ENCODE peak calls at places on chromosomes 4 and X, in nine cellular contexts. Z, W, G, Q, B, C, P, E and L are unnamed samples.

GRCh38 chr4:143358923-143359694 is 22.4 kb downstream of the GAB1 start:
- DNase-seq in W (no peak), Z (peak; percentile 4), E (peak; percentile 37), Q (peak; percentile 46), P (peak; percentile 90), G (no peak), C (no peak), B (peak; percentile 74), L (peak; percentile 96)

GRCh38 chrX:20742106-20742505 is 475.4 kb upstream of the RPS6KA3 start:
- DNase-seq in Q (peak; percentile 43), Z (no peak), W (no peak), E (no peak), C (no peak), P (no peak), G (no peak), B (no peak), L (no peak)

GRCh38 chr4:155639674-155640529 is 26.7 kb upstream of the GUCY1A1 start:
- DNase-seq in Z (no peak), G (no peak), B (no peak), W (no peak), E (peak; percentile 27), C (no peak), P (no peak), Q (no peak), L (peak; percentile 59)

GRCh38 chr4:55866290-55866907 is 13.0 kb downstream of the EXOC1 start:
- DNase-seq in Q (peak; percentile 76), G (peak; percentile 87), E (no peak), C (no peak), B (peak; percentile 84), W (no peak), P (peak; percentile 80), Z (no peak), L (peak; percentile 88)

GRCh38 chr4:100095729-100096595 is 94.3 kb downstream of the DDIT4L start:
- DNase-seq in Q (peak; percentile 61), B (peak; percentile 60), Z (peak; percentile 27), C (peak; percentile 73), P (peak; percentile 55), E (peak; percentile 17), G (peak; percentile 59), W (peak; percentile 39), L (peak; percentile 64)

GRCh38 chr4:3498901-3499510 is 33.2 kb downstream of the LRPAP1 start:
- DNase-seq in Q (no peak), B (no peak), Z (no peak), G (no peak), W (no peak), P (no peak), E (no peak), C (no peak), L (no peak)

GRCh38 chr4:5054532-5054931 is 3.3 kb downstream of the STK32B start:
- DNase-seq in B (no peak), C (no peak), E (no peak), Z (no peak), G (no peak), P (no peak), W (no peak), Q (peak; percentile 54), L (no peak)

GRCh38 chrX:23332101-23332887 is 2.4 kb upstream of the PTCHD1 start:
- DNase-seq in C (peak; percentile 42), E (no peak), Z (no peak), G (no peak), P (no peak), W (no peak), Q (no peak), B (no peak), L (no peak)

GRCh38 chrX:111505783-111506182 is 5.7 kb upstream of the SERTM2 start:
- DNase-seq in E (no peak), C (no peak), B (no peak), W (no peak), P (no peak), Q (no peak), Z (no peak), G (no peak), L (no peak)

GRCh38 chrX:100829730-100830129 is 9.5 kb downstream of the CSTF2 start:
- DNase-seq in P (no peak), W (no peak), E (no peak), C (no peak), B (peak; percentile 46), G (peak; percentile 1), Q (peak; percentile 9), Z (no peak), L (peak; percentile 28)

GRCh38 chrX:13311560-13311959 is 8.3 kb downstream of the ATXN3L start:
- DNase-seq in Z (no peak), P (no peak), C (no peak), E (no peak), Q (no peak), W (no peak), B (no peak), G (no peak), L (no peak)

GRCh38 chr4:10003666-10004065 is 17.6 kb downstream of the SLC2A9 start:
- DNase-seq in G (no peak), P (peak; percentile 72), C (no peak), W (no peak), Z (no peak), E (no peak), Q (no peak), B (no peak), L (no peak)

GRCh38 chr4:76606662-76607265 is 171.7 kb downstream of the SHROOM3 start:
- DNase-seq in G (no peak), E (no peak), Q (no peak), Z (no peak), W (no peak), P (no peak), B (no peak), C (no peak), L (no peak)

GRCh38 chrX:103685396-103685795 is 1.1 kb downstream of the MORF4L2 start:
- DNase-seq in G (no peak), Z (no peak), P (no peak), Q (no peak), C (no peak), W (no peak), E (no peak), B (no peak), L (no peak)

GRCh38 chr4:52843958-52844357 is 18.2 kb upstream of the RASL11B start:
- DNase-seq in G (no peak), C (no peak), B (no peak), Z (no peak), W (no peak), P (no peak), E (no peak), Q (no peak), L (no peak)

GRCh38 chr4:159016527-159017137 is 86.2 kb upstream of the RAPGEF2 start:
- DNase-seq in E (peak; percentile 36), B (no peak), P (no peak), Q (peak; percentile 76), G (no peak), C (peak; percentile 51), Z (no peak), W (no peak), L (no peak)

GRCh38 chrX:150032742-150033141 is 94.5 kb upstream of the EOLA2 start:
- DNase-seq in W (no peak), Q (peak; percentile 10), E (no peak), P (no peak), C (no peak), Z (no peak), B (no peak), G (peak; percentile 59), L (peak; percentile 40)

GRCh38 chrX:71253253-71254091 is 468 bp downstream of the ZMYM3 start:
- DNase-seq in G (peak; percentile 22), Q (no peak), B (no peak), E (no peak), C (peak; percentile 51), W (peak; percentile 16), P (no peak), Z (peak; percentile 21), L (peak; percentile 58)

GRCh38 chr4:107689912-107690587 is 30.0 kb downstream of the PAPSS1 start:
- DNase-seq in Q (peak; percentile 90), B (peak; percentile 69), P (peak; percentile 79), G (peak; percentile 6), Z (no peak), W (no peak), C (no peak), E (no peak), L (peak; percentile 67)

GRCh38 chr4:48261288-48261687 is 8.3 kb downstream of the TEC start:
- DNase-seq in C (no peak), Q (no peak), B (no peak), G (no peak), Z (no peak), E (no peak), P (no peak), W (no peak), L (no peak)

GRCh38 chrX:109655802-109656201 is 30.8 kb upstream of the KCNE5 start:
- DNase-seq in G (no peak), Q (no peak), B (no peak), Z (no peak), P (no peak), C (no peak), E (no peak), W (no peak), L (no peak)

GRCh38 chr4:84028340-84028739 is 470.8 kb downstream of the NKX6-1 start:
- DNase-seq in Z (no peak), E (no peak), C (peak; percentile 43), B (no peak), G (no peak), Q (no peak), P (no peak), W (no peak), L (no peak)